ENCODE peak calls at places on chromosome 15, in seven cellular contexts. L is tibial nerve, C is A549, Z is HepG2, T is suprapubic skin, Q is transverse colon, H is K562. O is an unnamed sample.

GRCh38 chr15:56798639-56799038 is 65.3 kb upstream of the ZNF280D start:
- DNase-seq in L (no peak), C (no peak), Z (no peak), T (no peak), Q (no peak), H (no peak), O (no peak)

GRCh38 chr15:31392761-31393401 is 66.2 kb downstream of the KLF13 start:
- DNase-seq in L (no peak), C (no peak), Z (no peak), T (no peak), Q (peak; percentile 62), H (no peak), O (no peak)

GRCh38 chr15:81758789-81759188 is 287.0 kb downstream of the MEX3B start:
- DNase-seq in L (no peak), C (no peak), Z (no peak), T (no peak), Q (no peak), H (no peak), O (no peak)

GRCh38 chr15:63045438-63046278 is 3.1 kb downstream of the TPM1 start:
- DNase-seq in L (no peak), C (no peak), Z (no peak), T (no peak), Q (no peak), H (no peak), O (no peak)

GRCh38 chr15:90684281-90684680 is 32.9 kb upstream of the BLM start:
- DNase-seq in L (no peak), C (no peak), Z (no peak), T (no peak), Q (no peak), H (no peak), O (no peak)

GRCh38 chr15:100596792-100597191 is 5.2 kb downstream of the LINS1 start:
- DNase-seq in L (no peak), C (no peak), Z (no peak), T (no peak), Q (peak; percentile 48), H (peak; percentile 65), O (no peak)

GRCh38 chr15:38528279-38528678 is 36.3 kb downstream of the RASGRP1 start:
- DNase-seq in L (no peak), C (no peak), Z (no peak), T (no peak), Q (no peak), H (no peak), O (no peak)

GRCh38 chr15:22979069-22979698 is 984 bp downstream of the CYFIP1 start:
- DNase-seq in L (no peak), C (peak; percentile 67), Z (peak; percentile 36), T (peak; percentile 89), Q (peak; percentile 80), H (peak; percentile 51), O (peak; percentile 39)

GRCh38 chr15:90765489-90765888 is 48.3 kb downstream of the BLM start:
- DNase-seq in L (no peak), C (no peak), Z (no peak), T (no peak), Q (no peak), H (no peak), O (no peak)

GRCh38 chr15:43144512-43144911 is 11.1 kb downstream of the TMEM62 start:
- DNase-seq in L (no peak), C (no peak), Z (no peak), T (no peak), Q (no peak), H (no peak), O (no peak)

GRCh38 chr15:72230197-72231065 is 559 bp downstream of the PKM start:
- DNase-seq in L (peak; percentile 77), C (peak; percentile 74), Z (peak; percentile 81), T (peak; percentile 92), Q (peak; percentile 87), H (peak; percentile 84), O (peak; percentile 93)
- TF ChIP-seq POLR2A in L (peak; percentile 73), C (peak; percentile 70), Z (no peak), T (peak; percentile 27), Q (no peak), H (peak; percentile 76), O (peak; percentile 61)

DNA sequence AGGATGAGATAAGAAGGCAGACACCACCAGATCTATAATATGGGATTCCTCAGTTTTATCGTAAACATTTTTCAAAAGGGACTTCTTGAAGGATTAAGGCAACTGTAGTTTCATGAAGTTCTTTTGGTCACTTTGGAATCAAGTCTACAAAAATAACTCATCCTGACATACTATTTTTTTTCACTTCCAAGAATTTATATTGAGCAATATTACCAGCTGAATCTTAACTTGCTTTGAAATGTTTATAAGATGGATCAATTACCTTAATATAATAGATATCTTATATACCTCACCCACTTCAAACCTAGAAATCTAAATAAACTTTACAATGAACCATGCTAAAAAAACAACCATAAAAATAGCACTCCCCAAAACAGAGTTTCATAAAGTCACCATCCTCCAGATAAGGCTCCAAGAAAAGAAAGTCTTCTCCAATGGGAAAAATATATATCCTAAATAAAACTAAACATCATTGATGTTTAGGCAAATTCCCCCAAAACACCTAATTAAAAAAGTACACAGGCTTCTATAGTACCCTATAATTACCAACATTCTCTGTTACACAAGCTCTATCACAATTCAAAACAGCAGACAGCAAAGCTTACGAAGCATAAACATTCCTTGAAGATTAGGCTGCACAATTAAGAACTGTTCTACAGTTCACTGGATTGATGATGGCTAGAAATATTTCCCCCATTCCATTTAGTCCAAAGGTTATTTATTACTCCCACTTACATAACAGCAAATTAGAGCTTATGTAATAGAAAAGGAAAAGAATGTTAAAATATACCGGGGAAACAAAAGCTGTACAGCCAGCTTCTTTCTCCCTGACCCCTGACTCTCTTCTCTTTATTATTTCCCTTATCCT is 49.6 kb downstream of the UACA start:
- DNase-seq in L (no peak), C (no peak), Z (no peak), T (no peak), Q (no peak), H (no peak), O (no peak)
- H3K4me1 ChIP-seq in L (peaks cover 5% of the 10 kb centered on the region), C (peaks cover 50% of the 10 kb centered on the region), Z (no peaks in the 10 kb centered on the region), T (peaks cover 64% of the 10 kb centered on the region), Q (peaks cover 41% of the 10 kb centered on the region), H (no peaks in the 10 kb centered on the region), O (peaks cover 8% of the 10 kb centered on the region)

DNA sequence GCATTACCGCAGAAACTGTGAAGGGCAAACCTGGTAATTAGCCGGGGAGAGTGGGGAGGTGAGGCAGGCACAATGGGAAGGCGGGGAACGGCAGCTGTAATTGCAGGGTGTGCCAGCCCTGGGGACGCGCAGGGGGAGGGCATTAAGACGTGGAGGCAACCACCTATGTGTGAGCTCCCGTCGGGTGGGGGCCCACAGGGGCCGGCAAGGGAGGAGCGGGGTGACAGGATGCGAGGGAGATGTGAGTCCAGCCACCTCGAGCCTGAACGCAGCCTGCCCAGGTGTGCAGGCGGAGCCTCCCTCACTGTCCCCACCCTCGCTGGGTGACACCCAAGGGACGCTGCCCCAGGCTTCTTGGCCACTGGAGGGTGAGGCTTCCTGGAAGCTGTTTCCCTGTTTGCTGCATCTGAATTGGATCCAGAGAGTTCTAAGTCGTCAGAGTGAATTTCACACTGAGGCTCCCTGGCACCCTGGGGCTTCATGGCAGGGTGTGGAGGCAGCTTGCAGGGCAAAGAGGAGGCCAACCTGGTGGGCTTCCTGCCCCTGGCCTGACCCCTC is 130.6 kb upstream of the MEF2A start:
- DNase-seq in L (peak; percentile 7), C (no peak), Z (no peak), T (peak; percentile 80), Q (peak; percentile 90), H (no peak), O (peak; percentile 21)
- TF ChIP-seq EP300 in L (no peak), C (no peak), Z (no peak), T (no peak), Q (no peak), H (no peak), O (no peak)

GRCh38 chr15:40928975-40929729 is at the start of gene DLL4:
- DNase-seq in L (no peak), C (peak; percentile 57), Z (peak; percentile 54), T (no peak), Q (peak; percentile 87), H (peak; percentile 94), O (no peak)
- TF ChIP-seq POLR2A in L (no peak), C (peak; percentile 70), Z (peak; percentile 45), T (peak; percentile 31), Q (peak; percentile 95), H (peak; percentile 79), O (peak; percentile 17)

DNA sequence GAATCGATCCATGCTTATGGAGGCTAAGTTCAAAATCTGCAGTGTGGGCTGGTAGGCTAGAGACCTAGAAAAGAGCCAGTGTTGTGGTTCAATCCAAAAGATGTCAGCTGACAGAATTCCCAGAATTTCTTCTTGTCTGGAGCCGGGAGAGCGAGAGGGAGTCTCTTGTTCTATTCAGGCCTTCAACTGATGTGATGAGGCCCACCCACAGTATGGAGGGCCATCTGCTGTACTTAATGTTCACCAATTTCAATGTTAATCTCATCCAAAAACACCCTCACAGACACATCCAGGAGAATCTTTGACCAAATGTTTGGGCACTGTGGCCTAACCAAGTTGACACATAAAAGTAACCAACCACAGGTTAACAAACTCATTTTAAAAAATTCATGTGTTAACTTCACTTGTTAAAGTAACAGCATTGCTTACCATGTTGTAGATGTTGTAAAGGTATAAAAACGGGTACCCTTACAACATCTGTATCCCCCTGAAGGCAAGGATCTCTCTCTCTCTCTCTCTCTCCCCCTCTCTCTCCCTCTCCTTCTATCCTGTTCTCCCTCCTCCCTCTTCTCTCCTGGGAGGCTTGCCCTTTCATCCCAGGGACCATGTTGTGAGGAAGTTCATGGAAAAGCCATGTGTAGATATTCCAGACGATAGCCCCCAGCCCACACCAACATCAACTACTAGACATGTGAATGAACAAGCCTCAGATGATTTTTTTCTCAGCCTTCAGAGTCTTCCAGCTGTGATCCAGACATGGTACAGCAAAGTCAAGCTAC is 66.4 kb upstream of the CHD2 start:
- DNase-seq in L (no peak), C (no peak), Z (no peak), T (no peak), Q (no peak), H (no peak), O (no peak)
- H3K4me1 ChIP-seq in L (peaks cover 43% of the 10 kb centered on the region), C (peaks cover 29% of the 10 kb centered on the region), Z (peaks cover 43% of the 10 kb centered on the region), T (peaks cover 38% of the 10 kb centered on the region), Q (peaks cover 33% of the 10 kb centered on the region), H (peaks cover 22% of the 10 kb centered on the region), O (peaks cover 16% of the 10 kb centered on the region)

O was measured in ovary.